ENCODE peak calls at places on chromosomes 5 and 9, in four cellular contexts. H is endothelial cell, Z is HuH-7.5, Q is left kidney. B is an unnamed sample.

GRCh38 chr5:9350301-9350797 is 195.5 kb downstream of the SEMA5A start:
- DNase-seq in H (no peak), Z (no peak), Q (no peak), B (no peak)

GRCh38 chr9:136840877-136841645 is 1.2 kb upstream of the AJM1 start:
- DNase-seq in H (no peak), Z (no peak), Q (peak; percentile 91), B (no peak)

GRCh38 chr9:129962889-129963703 is 79.9 kb downstream of the FNBP1 start:
- DNase-seq in H (peak; percentile 17), Z (no peak), Q (peak; percentile 66), B (peak; percentile 41)

GRCh38 chr5:127561254-127561653 is 43.8 kb downstream of the PRRC1 start:
- DNase-seq in H (no peak), Z (no peak), Q (no peak), B (no peak)

GRCh38 chr5:56091664-56092063 is 96.9 kb upstream of the IL6ST start:
- DNase-seq in H (no peak), Z (no peak), Q (no peak), B (no peak)

GRCh38 chr5:119287547-119288073 is 68.2 kb upstream of the TNFAIP8 start:
- DNase-seq in H (no peak), Z (no peak), Q (no peak), B (no peak)

GRCh38 chr5:120304653-120305052 is 159.4 kb upstream of the PRR16 start:
- DNase-seq in H (no peak), Z (no peak), Q (no peak), B (no peak)

GRCh38 chr5:136979131-136979530 is 520.0 kb downstream of the SPOCK1 start:
- DNase-seq in H (no peak), Z (no peak), Q (no peak), B (no peak)

GRCh38 chr9:122897969-122898368 is 7.2 kb downstream of the RC3H2 start:
- DNase-seq in H (no peak), Z (no peak), Q (no peak), B (no peak)

GRCh38 chr5:172858990-172859811 is 25.1 kb downstream of the ERGIC1 start:
- DNase-seq in H (no peak), Z (peak; percentile 70), Q (no peak), B (no peak)

GRCh38 chr9:15824310-15824709 is 271.5 kb downstream of the CCDC171 start:
- DNase-seq in H (peak; percentile 11), Z (no peak), Q (no peak), B (no peak)

GRCh38 chr9:90815183-90815943 is 13.7 kb downstream of the SYK start:
- DNase-seq in H (no peak), Z (no peak), Q (peak; percentile 66), B (no peak)

GRCh38 chr9:126612813-126613641 is 701 bp upstream of the LMX1B start:
- DNase-seq in H (no peak), Z (peak; percentile 61), Q (peak; percentile 72), B (peak; percentile 47)